ENCODE peak calls at places on chromosomes 3 and 15, in five cellular contexts. One of them, this sample, is unnamed.

GRCh38 chr15:41777421-41777973 is 3.2 kb downstream of the MAPKBP1 start:
- DNase-seq in thoracic aorta: no peak
- DNase-seq in A549: no peak
- DNase-seq in ovary: no peak
- DNase-seq in Panc1: no peak
- DNase-seq in this sample: peak

GRCh38 chr3:186880392-186880791 is 37.9 kb downstream of the ADIPOQ start:
- DNase-seq in thoracic aorta: no peak
- DNase-seq in A549: no peak
- DNase-seq in ovary: no peak
- DNase-seq in Panc1: no peak
- DNase-seq in this sample: peak

GRCh38 chr3:192467230-192468186 is 259.8 kb downstream of the FGF12 start:
- DNase-seq in thoracic aorta: no peak
- DNase-seq in A549: peak
- DNase-seq in ovary: peak
- DNase-seq in Panc1: peak
- DNase-seq in this sample: no peak

GRCh38 chr15:75037685-75038084 is 14.3 kb downstream of the PPCDC start:
- DNase-seq in thoracic aorta: no peak
- DNase-seq in A549: no peak
- DNase-seq in ovary: no peak
- DNase-seq in Panc1: no peak
- DNase-seq in this sample: no peak

GRCh38 chr3:124671123-124671522 is 59.1 kb upstream of the UMPS start:
- DNase-seq in thoracic aorta: no peak
- DNase-seq in A549: no peak
- DNase-seq in ovary: no peak
- DNase-seq in Panc1: no peak
- DNase-seq in this sample: no peak

GRCh38 chr15:57335326-57336118 is 40.8 kb upstream of the CGNL1 start:
- DNase-seq in thoracic aorta: no peak
- DNase-seq in A549: no peak
- DNase-seq in ovary: no peak
- DNase-seq in Panc1: no peak
- DNase-seq in this sample: no peak

GRCh38 chr15:87604857-87605446 is 651.6 kb downstream of the NTRK3 start:
- DNase-seq in thoracic aorta: no peak
- DNase-seq in A549: peak
- DNase-seq in ovary: no peak
- DNase-seq in Panc1: no peak
- DNase-seq in this sample: no peak

GRCh38 chr3:111033470-111034108 is 38.0 kb upstream of the NECTIN3 start:
- DNase-seq in thoracic aorta: no peak
- DNase-seq in A549: no peak
- DNase-seq in ovary: no peak
- DNase-seq in Panc1: no peak
- DNase-seq in this sample: no peak

GRCh38 chr15:26838742-26839460 is 28.0 kb upstream of the GABRA5 start:
- DNase-seq in thoracic aorta: no peak
- DNase-seq in A549: peak
- DNase-seq in ovary: no peak
- DNase-seq in Panc1: no peak
- DNase-seq in this sample: no peak

GRCh38 chr15:85045615-85046014 is 64.0 kb downstream of the PDE8A start:
- DNase-seq in thoracic aorta: no peak
- DNase-seq in A549: no peak
- DNase-seq in ovary: no peak
- DNase-seq in Panc1: no peak
- DNase-seq in this sample: no peak

GRCh38 chr3:98986073-98986472 is 84.6 kb upstream of the DCBLD2 start:
- DNase-seq in thoracic aorta: no peak
- DNase-seq in A549: peak
- DNase-seq in ovary: peak
- DNase-seq in Panc1: no peak
- DNase-seq in this sample: no peak

GRCh38 chr15:63832620-63833245 is 1.0 kb downstream of the HERC1 start:
- DNase-seq in thoracic aorta: no peak
- DNase-seq in A549: no peak
- DNase-seq in ovary: no peak
- DNase-seq in Panc1: no peak
- DNase-seq in this sample: no peak

GRCh38 chr3:159892171-159892791 is 96.4 kb upstream of the IL12A start:
- DNase-seq in thoracic aorta: no peak
- DNase-seq in A549: no peak
- DNase-seq in ovary: no peak
- DNase-seq in Panc1: no peak
- DNase-seq in this sample: no peak
- H3K27ac ChIP-seq in thoracic aorta: peak
- H3K27ac ChIP-seq in A549: no peak
- H3K27ac ChIP-seq in ovary: no peak
- H3K27ac ChIP-seq in Panc1: no peak
- H3K27ac ChIP-seq in this sample: no peak

GRCh38 chr3:13536832-13537231 is 12.1 kb upstream of the FBLN2 start:
- DNase-seq in thoracic aorta: no peak
- DNase-seq in A549: no peak
- DNase-seq in ovary: no peak
- DNase-seq in Panc1: no peak
- DNase-seq in this sample: no peak
- H3K27ac ChIP-seq in thoracic aorta: peak
- H3K27ac ChIP-seq in A549: peak
- H3K27ac ChIP-seq in ovary: no peak
- H3K27ac ChIP-seq in Panc1: no peak
- H3K27ac ChIP-seq in this sample: peak

GRCh38 chr3:120448707-120449650 is 1.8 kb downstream of the FSTL1 start:
- DNase-seq in thoracic aorta: no peak
- DNase-seq in A549: peak
- DNase-seq in ovary: no peak
- DNase-seq in Panc1: no peak
- DNase-seq in this sample: no peak
- H3K27ac ChIP-seq in thoracic aorta: peak
- H3K27ac ChIP-seq in A549: peak
- H3K27ac ChIP-seq in ovary: no peak
- H3K27ac ChIP-seq in Panc1: no peak
- H3K27ac ChIP-seq in this sample: peak

GRCh38 chr3:185353225-185353624 is 9.7 kb upstream of the MAP3K13 start:
- DNase-seq in thoracic aorta: no peak
- DNase-seq in A549: no peak
- DNase-seq in ovary: no peak
- DNase-seq in Panc1: no peak
- DNase-seq in this sample: no peak
- H3K27ac ChIP-seq in thoracic aorta: no peak
- H3K27ac ChIP-seq in A549: no peak
- H3K27ac ChIP-seq in ovary: no peak
- H3K27ac ChIP-seq in Panc1: no peak
- H3K27ac ChIP-seq in this sample: no peak

GRCh38 chr15:40550381-40551037 is 14.3 kb downstream of the CCDC32 start:
- DNase-seq in thoracic aorta: no peak
- DNase-seq in A549: no peak
- DNase-seq in ovary: no peak
- DNase-seq in Panc1: no peak
- DNase-seq in this sample: no peak
- H3K27ac ChIP-seq in thoracic aorta: no peak
- H3K27ac ChIP-seq in A549: no peak
- H3K27ac ChIP-seq in ovary: no peak
- H3K27ac ChIP-seq in Panc1: no peak
- H3K27ac ChIP-seq in this sample: no peak

This sample was measured in esophagus muscularis mucosa.